ENCODE peak calls at places on chromosomes 12 and 14, in five cellular contexts. Q is pancreas, F is tibial nerve, B is transverse colon, J is brain microvascular endothelial cell. I is an unnamed sample.

GRCh38 chr14:76640923-76641395 is 120.3 kb upstream of the VASH1 start:
- DNase-seq in F (no peak), J (no peak), Q (no peak), B (no peak), I (no peak)

GRCh38 chr12:14833952-14834351 is 9.4 kb downstream of the ART4 start:
- DNase-seq in Q (no peak), J (no peak), B (no peak), F (no peak), I (no peak)

GRCh38 chr12:8554451-8555195 is 13.9 kb upstream of the CLEC4E start:
- DNase-seq in F (no peak), Q (no peak), B (no peak), J (peak; percentile 50), I (no peak)

GRCh38 chr12:87441511-87441910 is 587.7 kb downstream of the C12orf50 start:
- DNase-seq in J (no peak), Q (no peak), B (no peak), F (no peak), I (no peak)

GRCh38 chr12:110742718-110743570 is at the start of gene PPP1CC:
- DNase-seq in J (peak; percentile 86), B (peak; percentile 94), Q (peak; percentile 93), F (peak; percentile 92), I (no peak)

GRCh38 chr14:23186913-23187654 is 3.6 kb upstream of the SLC7A8 start:
- DNase-seq in J (peak; percentile 65), F (peak; percentile 77), B (peak; percentile 48), Q (no peak), I (no peak)

GRCh38 chr12:91311081-91311480 is 128.5 kb upstream of the DCN start:
- DNase-seq in J (no peak), B (no peak), Q (no peak), F (no peak), I (no peak)

GRCh38 chr12:65532744-65533143 is 254.3 kb downstream of the MSRB3 start:
- DNase-seq in F (no peak), Q (no peak), B (no peak), J (peak; percentile 82), I (peak; percentile 79)

GRCh38 chr14:100872641-100873071 is 30.9 kb downstream of the RTL1 start:
- DNase-seq in F (no peak), Q (no peak), B (no peak), J (peak; percentile 6), I (no peak)

GRCh38 chr12:103431950-103432349 is 63.8 kb downstream of the C12orf42 start:
- DNase-seq in F (no peak), B (no peak), J (no peak), Q (no peak), I (no peak)

GRCh38 chr12:16612647-16613046 is 6.7 kb upstream of the LMO3 start:
- DNase-seq in J (no peak), B (no peak), F (no peak), Q (no peak), I (no peak)

GRCh38 chr14:36066636-36067035 is 109.9 kb downstream of the PTCSC3 start:
- DNase-seq in F (no peak), B (no peak), J (no peak), Q (no peak), I (no peak)

GRCh38 chr14:99093532-99094517 is 178.2 kb downstream of the BCL11B start:
- DNase-seq in Q (no peak), B (no peak), J (no peak), F (no peak), I (no peak)

GRCh38 chr12:78473136-78473535 is 391.4 kb upstream of the SYT1 start:
- DNase-seq in Q (no peak), B (no peak), F (no peak), J (peak; percentile 29), I (no peak)

GRCh38 chr12:59119676-59120075 is 199.4 kb upstream of the LRIG3 start:
- DNase-seq in Q (no peak), J (no peak), B (no peak), F (no peak), I (no peak)

GRCh38 chr14:29463727-29464370 is 463.8 kb downstream of the PRKD1 start:
- DNase-seq in F (no peak), B (no peak), Q (no peak), J (no peak), I (no peak)

GRCh38 chr14:23910081-23910875 is 43.3 kb upstream of the DHRS4 start:
- DNase-seq in B (peak; percentile 54), J (peak; percentile 49), Q (peak; percentile 28), F (peak; percentile 12), I (no peak)

GRCh38 chr12:105077435-105077834 is 6.8 kb downstream of the ALDH1L2 start:
- DNase-seq in B (no peak), Q (no peak), F (peak; percentile 24), J (no peak), I (no peak)

GRCh38 chr12:102478416-102479098 is 1.8 kb downstream of the IGF1 start:
- DNase-seq in Q (no peak), J (no peak), B (peak; percentile 33), F (no peak), I (no peak)

GRCh38 chr14:57866199-57866755 is 385 bp upstream of the SLC35F4 start:
- DNase-seq in F (no peak), J (no peak), B (no peak), Q (no peak), I (no peak)

GRCh38 chr14:57865066-57865449 is 834 bp downstream of the SLC35F4 start:
- DNase-seq in B (no peak), F (no peak), Q (no peak), J (no peak), I (no peak)

GRCh38 chr14:57863471-57863870 is 2.4 kb downstream of the SLC35F4 start:
- DNase-seq in B (no peak), Q (no peak), F (no peak), J (no peak), I (no peak)

GRCh38 chr14:57869530-57870088 is 3.7 kb upstream of the SLC35F4 start:
- DNase-seq in B (no peak), J (no peak), Q (no peak), F (no peak), I (no peak)

DNA sequence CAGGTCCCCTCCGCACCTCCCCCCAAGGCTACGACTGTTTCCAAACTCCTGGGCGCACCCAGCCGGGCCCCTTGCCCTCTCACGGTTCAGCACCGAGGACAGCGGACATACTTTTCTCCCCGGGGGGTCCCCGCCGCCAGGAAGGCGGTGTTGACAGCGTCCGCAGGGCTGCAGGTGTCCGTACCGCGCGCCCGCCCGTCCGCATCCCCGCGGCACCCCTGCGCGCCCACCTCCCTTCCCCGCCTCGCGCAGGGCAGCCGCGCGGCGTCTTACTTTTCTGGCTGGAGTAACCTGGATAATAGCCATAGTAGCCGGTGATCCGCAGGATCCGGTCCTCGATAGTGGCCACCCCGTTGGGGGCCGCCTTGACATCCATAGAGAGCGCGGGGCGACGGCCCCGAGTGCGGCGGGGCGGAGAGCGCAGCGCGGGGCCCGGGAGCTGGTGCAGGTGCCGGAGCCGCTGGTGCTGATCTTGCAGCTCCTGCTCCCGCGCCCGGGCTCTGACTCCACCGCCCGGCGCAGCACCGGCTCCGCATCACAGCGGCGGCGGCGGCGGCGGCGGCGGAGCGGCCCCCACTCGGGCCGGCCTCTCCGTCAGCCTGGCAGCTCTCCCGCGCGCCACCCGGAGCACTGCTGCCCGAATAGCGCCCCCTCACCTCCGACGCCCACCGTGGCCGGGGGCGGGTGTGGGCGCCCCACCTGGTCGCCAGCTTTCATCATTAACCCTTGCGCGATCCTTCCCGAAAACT is at the start of gene SLC35F4:
- DNase-seq in B (no peak), F (no peak), Q (no peak), J (no peak), I (no peak)
- H3K27me3 ChIP-seq in B (peaks cover 60% of the 10 kb centered on the region), F (no peaks in the 10 kb centered on the region), Q (no peaks in the 10 kb centered on the region), J (peaks cover 20% of the 10 kb centered on the region), I (peaks cover 18% of the 10 kb centered on the region)

GRCh38 chr12:6833189-6833890 is 5.1 kb downstream of the P3H3 start:
- DNase-seq in J (no peak), B (no peak), F (no peak), Q (no peak), I (no peak)
- H3K36me3 ChIP-seq in J (peaks cover 63% of the 10 kb centered on the region), B (no peaks in the 10 kb centered on the region), F (no peaks in the 10 kb centered on the region), Q (no peaks in the 10 kb centered on the region), I (peaks cover 38% of the 10 kb centered on the region)

GRCh38 chr12:123808167-123808566 is 46.1 kb downstream of the DNAH10 start:
- DNase-seq in J (peak; percentile 25), F (no peak), Q (no peak), B (no peak), I (no peak)
- TF ChIP-seq CTCF in J (peak; percentile 58), F (no peak), Q (no peak), B (no peak), I (peak; percentile 55)

GRCh38 chr12:55861871-55862270 is 19.1 kb upstream of the MMP19 start:
- DNase-seq in J (no peak), B (no peak), Q (no peak), F (no peak), I (no peak)
- H3K27me3 ChIP-seq in J (no peaks in the 10 kb centered on the region), B (no peaks in the 10 kb centered on the region), Q (no peaks in the 10 kb centered on the region), F (no peaks in the 10 kb centered on the region), I (no peaks in the 10 kb centered on the region)

GRCh38 chr12:57203791-57204190 is 12.8 kb upstream of the NXPH4 start:
- DNase-seq in Q (no peak), B (no peak), J (no peak), F (no peak), I (no peak)
- H3K36me3 ChIP-seq in Q (no peaks in the 10 kb centered on the region), B (peaks cover 58% of the 10 kb centered on the region), J (peaks cover 88% of the 10 kb centered on the region), F (peaks cover 7% of the 10 kb centered on the region), I (peaks cover 89% of the 10 kb centered on the region)

GRCh38 chr12:51531982-51532497 is 59.0 kb upstream of the SCN8A start:
- DNase-seq in J (peak; percentile 58), F (peak; percentile 85), Q (peak; percentile 68), B (peak; percentile 79), I (no peak)

GRCh38 chr12:51536159-51536558 is 54.9 kb upstream of the SCN8A start:
- DNase-seq in F (no peak), Q (no peak), J (no peak), B (no peak), I (no peak)

GRCh38 chr12:51534675-51535074 is 56.4 kb upstream of the SCN8A start:
- DNase-seq in J (no peak), B (no peak), F (no peak), Q (no peak), I (no peak)

GRCh38 chr12:51534216-51534615 is 56.8 kb upstream of the SCN8A start:
- DNase-seq in Q (no peak), B (no peak), J (no peak), F (no peak), I (no peak)

GRCh38 chr12:51533799-51534198 is 57.2 kb upstream of the SCN8A start:
- DNase-seq in J (no peak), Q (no peak), B (no peak), F (no peak), I (no peak)
- TF ChIP-seq CTCF in J (peak; percentile 25), Q (no peak), B (no peak), F (no peak), I (peak; percentile 24)

DNA sequence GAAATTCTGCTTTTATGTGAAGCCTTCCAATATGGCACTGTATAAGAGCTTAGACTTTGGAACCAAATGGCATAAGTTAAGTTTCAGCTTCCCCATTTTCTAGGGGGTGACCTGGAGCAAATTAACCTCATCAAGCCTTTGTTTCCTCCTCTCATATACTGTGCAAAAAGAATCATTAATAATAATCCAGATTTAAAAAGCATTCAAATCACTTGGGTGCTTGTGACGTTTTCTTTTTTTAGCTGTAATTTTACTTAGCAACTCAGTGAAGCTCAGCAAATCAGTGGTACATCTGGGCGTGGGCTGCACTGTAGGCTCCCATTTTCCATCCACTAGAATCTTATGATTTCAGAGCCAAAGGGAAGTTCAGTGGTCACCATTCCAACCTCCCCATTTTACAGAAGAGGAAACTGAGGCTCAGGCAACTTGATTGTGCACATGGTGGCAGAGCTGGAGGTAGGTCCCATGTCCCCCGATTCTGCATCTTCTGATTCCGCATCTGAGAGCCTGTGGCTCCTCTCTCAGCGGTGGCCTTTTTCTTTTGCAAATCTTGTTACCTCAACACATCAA is 131.2 kb downstream of the SNAPC1 start:
- DNase-seq in J (no peak), B (no peak), F (no peak), Q (no peak), I (no peak)
- H3K27me3 ChIP-seq in J (no peaks in the 10 kb centered on the region), B (no peaks in the 10 kb centered on the region), F (no peaks in the 10 kb centered on the region), Q (no peaks in the 10 kb centered on the region), I (no peaks in the 10 kb centered on the region)